ENCODE peak calls at places on chromosomes 12 and 14, in four cellular contexts. One of them, this sample, is unnamed.

GRCh38 chr12:87801860-87802720 is 227.1 kb downstream of the C12orf50 start:
- DNase-seq in A549: no peak
- DNase-seq in PC-9: no peak
- DNase-seq in neural progenitor cell: no peak
- DNase-seq in this sample: no peak

GRCh38 chr14:49019467-49020100 is 566.6 kb downstream of the RPS29 start:
- DNase-seq in neural progenitor cell: no peak
- DNase-seq in A549: no peak
- DNase-seq in PC-9: no peak
- DNase-seq in this sample: no peak

GRCh38 chr14:23202001-23202400 is 18.5 kb upstream of the SLC7A8 start:
- DNase-seq in A549: no peak
- DNase-seq in neural progenitor cell: no peak
- DNase-seq in PC-9: no peak
- DNase-seq in this sample: no peak

GRCh38 chr12:46383654-46384450 is 11.3 kb upstream of the SLC38A2 start:
- DNase-seq in PC-9: peak
- DNase-seq in neural progenitor cell: no peak
- DNase-seq in A549: no peak
- DNase-seq in this sample: peak

GRCh38 chr12:121811434-121812319 is 7.9 kb downstream of the SETD1B start:
- DNase-seq in neural progenitor cell: peak
- DNase-seq in PC-9: no peak
- DNase-seq in A549: peak
- DNase-seq in this sample: no peak

GRCh38 chr12:23694307-23694706 is 255.2 kb downstream of the SOX5 start:
- DNase-seq in A549: no peak
- DNase-seq in neural progenitor cell: no peak
- DNase-seq in PC-9: no peak
- DNase-seq in this sample: no peak

GRCh38 chr12:122730215-122731014 is at the start of gene HCAR1:
- DNase-seq in A549: no peak
- DNase-seq in neural progenitor cell: peak
- DNase-seq in PC-9: peak
- DNase-seq in this sample: no peak

GRCh38 chr12:89861086-89861485 is 152.4 kb upstream of the ATP2B1 start:
- DNase-seq in PC-9: no peak
- DNase-seq in A549: no peak
- DNase-seq in neural progenitor cell: no peak
- DNase-seq in this sample: no peak

GRCh38 chr14:23153891-23154796 is 29.3 kb downstream of the SLC7A8 start:
- DNase-seq in A549: no peak
- DNase-seq in PC-9: no peak
- DNase-seq in neural progenitor cell: peak
- DNase-seq in this sample: peak

GRCh38 chr14:104973215-104974145 is 4.7 kb downstream of the AHNAK2 start:
- DNase-seq in PC-9: peak
- DNase-seq in neural progenitor cell: peak
- DNase-seq in A549: peak
- DNase-seq in this sample: no peak

GRCh38 chr12:94405378-94406116 is 54.1 kb downstream of the CEP83 start:
- DNase-seq in neural progenitor cell: no peak
- DNase-seq in PC-9: no peak
- DNase-seq in A549: no peak
- DNase-seq in this sample: no peak

GRCh38 chr12:49451468-49452259 is 84.4 kb downstream of the SPATS2 start:
- DNase-seq in neural progenitor cell: no peak
- DNase-seq in A549: no peak
- DNase-seq in PC-9: no peak
- DNase-seq in this sample: peak

GRCh38 chr12:3962661-3963483 is 89.7 kb upstream of the PARP11 start:
- DNase-seq in PC-9: no peak
- DNase-seq in neural progenitor cell: no peak
- DNase-seq in A549: no peak
- DNase-seq in this sample: no peak

GRCh38 chr12:2373307-2373706 is 320.5 kb downstream of the CACNA1C start:
- DNase-seq in PC-9: no peak
- DNase-seq in A549: no peak
- DNase-seq in neural progenitor cell: no peak
- DNase-seq in this sample: no peak

GRCh38 chr12:101855364-101855884 is 22.0 kb upstream of the DRAM1 start:
- DNase-seq in neural progenitor cell: no peak
- DNase-seq in PC-9: no peak
- DNase-seq in A549: no peak
- DNase-seq in this sample: no peak

GRCh38 chr14:103267226-103267625 is 66.8 kb upstream of the EIF5 start:
- DNase-seq in neural progenitor cell: no peak
- DNase-seq in PC-9: no peak
- DNase-seq in A549: no peak
- DNase-seq in this sample: no peak

GRCh38 chr12:59570134-59570533 is 25.7 kb upstream of the SLC16A7 start:
- DNase-seq in PC-9: peak
- DNase-seq in A549: no peak
- DNase-seq in neural progenitor cell: no peak
- DNase-seq in this sample: no peak

GRCh38 chr12:108559748-108560147 is 1.2 kb downstream of the SART3 start:
- DNase-seq in neural progenitor cell: no peak
- DNase-seq in PC-9: no peak
- DNase-seq in A549: no peak
- DNase-seq in this sample: no peak

GRCh38 chr12:91226-91625 is 24.7 kb downstream of the IQSEC3 start:
- DNase-seq in PC-9: no peak
- DNase-seq in A549: no peak
- DNase-seq in neural progenitor cell: no peak
- DNase-seq in this sample: no peak

GRCh38 chr12:78120866-78121590 is 290.3 kb downstream of the NAV3 start:
- DNase-seq in A549: peak
- DNase-seq in neural progenitor cell: no peak
- DNase-seq in PC-9: peak
- DNase-seq in this sample: no peak

GRCh38 chr14:101620821-101621785 is 59.8 kb downstream of the DIO3 start:
- DNase-seq in neural progenitor cell: no peak
- DNase-seq in A549: no peak
- DNase-seq in PC-9: no peak
- DNase-seq in this sample: no peak

GRCh38 chr14:99255621-99256482 is 16.1 kb downstream of the BCL11B start:
- DNase-seq in neural progenitor cell: no peak
- DNase-seq in A549: no peak
- DNase-seq in PC-9: no peak
- DNase-seq in this sample: no peak

GRCh38 chr12:93459097-93459496 is 8.2 kb upstream of the MRPL42 start:
- DNase-seq in PC-9: no peak
- DNase-seq in neural progenitor cell: no peak
- DNase-seq in A549: no peak
- DNase-seq in this sample: no peak

GRCh38 chr12:121796855-121797751 is 3.6 kb upstream of the RHOF start:
- DNase-seq in neural progenitor cell: peak
- DNase-seq in A549: peak
- DNase-seq in PC-9: peak
- DNase-seq in this sample: peak

GRCh38 chr12:69540606-69541386 is 44.5 kb upstream of the CCT2 start:
- DNase-seq in PC-9: no peak
- DNase-seq in neural progenitor cell: no peak
- DNase-seq in A549: no peak
- DNase-seq in this sample: no peak

GRCh38 chr12:69644516-69644915 is 33.8 kb upstream of the LRRC10 start:
- DNase-seq in PC-9: no peak
- DNase-seq in A549: no peak
- DNase-seq in neural progenitor cell: no peak
- DNase-seq in this sample: no peak

GRCh38 chr12:38761636-38762342 is 143.6 kb downstream of the CPNE8 start:
- DNase-seq in PC-9: no peak
- DNase-seq in A549: no peak
- DNase-seq in neural progenitor cell: no peak
- DNase-seq in this sample: no peak

GRCh38 chr12:124754949-124755800 is 108.5 kb downstream of the SCARB1 start:
- DNase-seq in PC-9: no peak
- DNase-seq in neural progenitor cell: peak
- DNase-seq in A549: no peak
- DNase-seq in this sample: no peak

GRCh38 chr12:12985817-12986408 is 14.2 kb downstream of the HEBP1 start:
- DNase-seq in neural progenitor cell: peak
- DNase-seq in PC-9: no peak
- DNase-seq in A549: peak
- DNase-seq in this sample: no peak

GRCh38 chr12:119491814-119492213 is 101.8 kb upstream of the TMEM233 start:
- DNase-seq in A549: no peak
- DNase-seq in PC-9: no peak
- DNase-seq in neural progenitor cell: no peak
- DNase-seq in this sample: no peak

GRCh38 chr14:101962503-101962874 is 1.9 kb upstream of the DYNC1H1 start:
- DNase-seq in A549: peak
- DNase-seq in PC-9: peak
- DNase-seq in neural progenitor cell: no peak
- DNase-seq in this sample: no peak

GRCh38 chr12:104433061-104433460 is 23.7 kb upstream of the CHST11 start:
- DNase-seq in PC-9: no peak
- DNase-seq in neural progenitor cell: no peak
- DNase-seq in A549: no peak
- DNase-seq in this sample: no peak

GRCh38 chr12:104436790-104437189 is 20.0 kb upstream of the CHST11 start:
- DNase-seq in neural progenitor cell: no peak
- DNase-seq in A549: no peak
- DNase-seq in PC-9: no peak
- DNase-seq in this sample: no peak

GRCh38 chr12:104435765-104436164 is 21.0 kb upstream of the CHST11 start:
- DNase-seq in A549: no peak
- DNase-seq in PC-9: no peak
- DNase-seq in neural progenitor cell: no peak
- DNase-seq in this sample: no peak

GRCh38 chr12:104434129-104434528 is 22.6 kb upstream of the CHST11 start:
- DNase-seq in A549: no peak
- DNase-seq in PC-9: no peak
- DNase-seq in neural progenitor cell: no peak
- DNase-seq in this sample: no peak

GRCh38 chr12:104435175-104435574 is 21.6 kb upstream of the CHST11 start:
- DNase-seq in neural progenitor cell: no peak
- DNase-seq in PC-9: no peak
- DNase-seq in A549: no peak
- DNase-seq in this sample: no peak
- H3K4me3 ChIP-seq in neural progenitor cell: no peak
- H3K4me3 ChIP-seq in PC-9: no peak
- H3K4me3 ChIP-seq in A549: no peak
- H3K4me3 ChIP-seq in this sample: no peak

GRCh38 chr12:63151898-63152700 is 1.1 kb upstream of the AVPR1A start:
- DNase-seq in neural progenitor cell: peak
- DNase-seq in PC-9: no peak
- DNase-seq in A549: peak
- DNase-seq in this sample: peak
- H3K4me3 ChIP-seq in neural progenitor cell: peak
- H3K4me3 ChIP-seq in PC-9: no peak
- H3K4me3 ChIP-seq in A549: peak
- H3K4me3 ChIP-seq in this sample: no peak

GRCh38 chr12:77062846-77063461 is 2.4 kb downstream of the E2F7 start:
- DNase-seq in PC-9: no peak
- DNase-seq in A549: no peak
- DNase-seq in neural progenitor cell: no peak
- DNase-seq in this sample: no peak
- H3K4me3 ChIP-seq in PC-9: no peak
- H3K4me3 ChIP-seq in A549: no peak
- H3K4me3 ChIP-seq in neural progenitor cell: peak
- H3K4me3 ChIP-seq in this sample: no peak

DNA sequence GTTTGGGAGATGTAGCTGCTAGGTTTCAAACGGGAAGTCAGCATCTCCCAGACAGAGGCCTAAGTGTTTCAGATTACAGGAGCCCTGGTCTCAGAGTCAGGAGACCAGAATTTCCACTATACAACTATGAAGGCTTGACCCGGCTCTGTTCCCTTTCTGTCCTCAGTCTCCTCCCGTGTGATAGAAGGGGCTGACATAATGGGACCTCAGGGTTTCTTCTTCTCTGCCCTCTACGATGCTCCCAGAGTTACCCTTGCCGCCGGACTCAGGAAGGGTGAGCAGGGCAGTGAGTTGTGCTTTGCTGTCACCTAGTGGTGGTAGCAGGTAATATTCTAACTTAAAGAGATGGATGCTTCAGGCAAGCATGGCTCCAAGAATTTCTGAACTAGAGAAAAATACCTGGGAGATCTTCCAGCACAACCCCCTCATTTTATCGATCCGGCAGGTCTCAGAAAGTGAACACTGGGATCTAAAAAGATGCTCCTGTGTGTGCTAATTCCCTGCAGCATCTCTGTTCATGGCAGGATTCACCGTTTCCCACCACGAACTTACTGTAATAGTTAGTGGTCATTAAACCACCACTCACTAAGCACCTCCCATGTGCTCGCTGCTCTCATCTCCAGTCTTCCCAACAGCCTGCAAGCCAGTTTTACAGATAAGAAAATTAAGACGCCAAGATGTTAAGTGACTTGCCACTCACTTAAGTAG is 84.4 kb downstream of the VWF start:
- DNase-seq in PC-9: peak
- DNase-seq in A549: peak
- DNase-seq in neural progenitor cell: peak
- DNase-seq in this sample: peak
- H3K4me3 ChIP-seq in PC-9: no peak
- H3K4me3 ChIP-seq in A549: no peak
- H3K4me3 ChIP-seq in neural progenitor cell: no peak
- H3K4me3 ChIP-seq in this sample: no peak

GRCh38 chr12:5242440-5242839 is 189.5 kb upstream of the NTF3 start:
- DNase-seq in A549: no peak
- DNase-seq in neural progenitor cell: no peak
- DNase-seq in PC-9: no peak
- DNase-seq in this sample: no peak

GRCh38 chr12:5244513-5244972 is 187.4 kb upstream of the NTF3 start:
- DNase-seq in A549: no peak
- DNase-seq in neural progenitor cell: peak
- DNase-seq in PC-9: no peak
- DNase-seq in this sample: no peak

GRCh38 chr12:5247144-5247543 is 184.8 kb upstream of the NTF3 start:
- DNase-seq in A549: no peak
- DNase-seq in neural progenitor cell: no peak
- DNase-seq in PC-9: no peak
- DNase-seq in this sample: no peak

GRCh38 chr12:5246196-5246595 is 185.7 kb upstream of the NTF3 start:
- DNase-seq in neural progenitor cell: peak
- DNase-seq in PC-9: no peak
- DNase-seq in A549: no peak
- DNase-seq in this sample: no peak

DNA sequence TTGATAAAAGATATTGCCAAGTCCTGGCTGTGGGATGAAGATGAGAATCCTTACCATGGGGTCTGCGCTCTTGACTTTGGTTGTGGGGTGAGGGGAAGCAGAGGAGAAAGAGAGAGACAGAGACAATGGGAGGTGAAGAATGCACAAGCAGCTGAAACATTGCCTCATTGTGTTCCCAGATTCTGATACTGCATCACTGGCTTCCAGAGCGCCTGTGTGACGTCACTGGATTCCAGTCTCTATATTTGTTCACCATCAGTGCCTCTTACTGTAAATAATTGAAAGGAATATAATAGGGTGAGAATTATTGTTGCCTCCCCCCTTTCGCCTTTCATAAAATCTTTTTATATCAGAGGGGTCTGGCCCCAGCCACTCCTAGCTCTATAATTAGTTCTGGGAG is 188.9 kb upstream of the NTF3 start:
- DNase-seq in PC-9: no peak
- DNase-seq in neural progenitor cell: no peak
- DNase-seq in A549: no peak
- DNase-seq in this sample: no peak
- H3K4me3 ChIP-seq in PC-9: no peak
- H3K4me3 ChIP-seq in neural progenitor cell: no peak
- H3K4me3 ChIP-seq in A549: no peak
- H3K4me3 ChIP-seq in this sample: no peak

GRCh38 chr14:74326369-74327152 is 21.7 kb upstream of the VRTN start:
- DNase-seq in PC-9: no peak
- DNase-seq in neural progenitor cell: peak
- DNase-seq in A549: no peak
- DNase-seq in this sample: no peak
- H3K4me3 ChIP-seq in PC-9: no peak
- H3K4me3 ChIP-seq in neural progenitor cell: peak
- H3K4me3 ChIP-seq in A549: no peak
- H3K4me3 ChIP-seq in this sample: no peak